ENCODE peak calls at places on chromosomes 4 and X, in seven cellular contexts. U, O, E, B, H, G and R are unnamed samples.

GRCh38 chr4:13344216-13344615 is 139.9 kb downstream of the RAB28 start:
- DNase-seq in B (no peak), G (peak; percentile 2), H (no peak), O (no peak), E (no peak), U (no peak), R (no peak)

GRCh38 chr4:57071340-57071739 is 38.8 kb downstream of the IGFBP7 start:
- DNase-seq in B (no peak), G (no peak), O (no peak), U (peak; percentile 64), H (no peak), E (no peak), R (peak; percentile 75)

GRCh38 chrX:40651620-40652223 is 4.4 kb upstream of the CXorf38 start:
- DNase-seq in O (peak; percentile 9), H (peak; percentile 70), B (no peak), G (peak; percentile 74), E (peak; percentile 80), U (peak; percentile 67), R (peak; percentile 85)

GRCh38 chr4:146648384-146648783 is 9.7 kb downstream of the POU4F2 start:
- DNase-seq in U (no peak), E (no peak), B (no peak), G (no peak), O (no peak), H (no peak), R (no peak)

GRCh38 chr4:94345267-94345666 is 2.6 kb upstream of the HPGDS start:
- DNase-seq in B (no peak), O (no peak), G (no peak), U (no peak), E (no peak), H (no peak), R (no peak)

GRCh38 chr4:147596976-147597375 is 20.2 kb upstream of the TMEM184C start:
- DNase-seq in G (no peak), H (no peak), E (no peak), O (no peak), U (no peak), B (no peak), R (no peak)

GRCh38 chr4:76301068-76301774 is 5.3 kb upstream of the STBD1 start:
- DNase-seq in U (peak; percentile 51), E (no peak), B (no peak), O (no peak), G (no peak), H (no peak), R (no peak)

GRCh38 chr4:107034091-107034698 is 1.9 kb downstream of the DKK2 start:
- DNase-seq in B (no peak), O (no peak), G (no peak), U (peak; percentile 72), H (peak; percentile 49), E (no peak), R (no peak)